ENCODE peak calls at places on chromosomes 12 and 14, in four cellular contexts. Y is COR-L47, Z is HTR-8/SVneo, D is T-helper 2 cell. O is an unnamed sample.

GRCh38 chr12:132619301-132620112 is 931 bp downstream of the P2RX2 start:
- DNase-seq in Y (no peak), Z (no peak), D (no peak), O (no peak)

GRCh38 chr12:109767456-109767855 is 53.8 kb downstream of the FAM222A start:
- DNase-seq in Y (no peak), Z (no peak), D (no peak), O (no peak)

GRCh38 chr12:116495260-116495659 is 63.9 kb upstream of the MAP1LC3B2 start:
- DNase-seq in Y (no peak), Z (no peak), D (no peak), O (no peak)

GRCh38 chr14:100159107-100159864 is at the start of gene DEGS2:
- DNase-seq in Y (peak), Z (no peak), D (peak), O (peak)

GRCh38 chr14:59570122-59570521 is 6.5 kb downstream of the CCDC175 start:
- DNase-seq in Y (peak), Z (no peak), D (no peak), O (no peak)

GRCh38 chr12:127340381-127340780 is 926.6 kb upstream of the TMEM132C start:
- DNase-seq in Y (no peak), Z (no peak), D (no peak), O (no peak)

GRCh38 chr14:32073537-32074189 is 3.4 kb upstream of the ARHGAP5 start:
- DNase-seq in Y (peak), Z (peak), D (no peak), O (peak)

GRCh38 chr14:33563492-33563891 is 387.4 kb downstream of the EGLN3 start:
- DNase-seq in Y (no peak), Z (no peak), D (no peak), O (no peak)

GRCh38 chr14:24237463-24237955 is 4.8 kb downstream of the GMPR2 start:
- DNase-seq in Y (no peak), Z (no peak), D (no peak), O (no peak)

GRCh38 chr12:130555628-130556485 is 160.2 kb downstream of the RIMBP2 start:
- DNase-seq in Y (peak), Z (no peak), D (no peak), O (no peak)

GRCh38 chr12:27790179-27790578 is 10.1 kb upstream of the MANSC4 start:
- DNase-seq in Y (no peak), Z (no peak), D (no peak), O (no peak)

GRCh38 chr12:47885012-47885501 is 19.7 kb downstream of the VDR start:
- DNase-seq in Y (no peak), Z (no peak), D (no peak), O (no peak)

GRCh38 chr14:50353126-50353525 is 41.0 kb downstream of the DMAC2L start:
- DNase-seq in Y (no peak), Z (no peak), D (no peak), O (no peak)

GRCh38 chr14:37048666-37049071 is 123.7 kb downstream of the SLC25A21 start:
- DNase-seq in Y (no peak), Z (no peak), D (no peak), O (no peak)

GRCh38 chr12:129145381-129145780 is 292.1 kb downstream of the GLT1D1 start:
- DNase-seq in Y (peak), Z (no peak), D (no peak), O (no peak)

GRCh38 chr14:101368629-101369028 is 192.7 kb upstream of the DIO3 start:
- DNase-seq in Y (no peak), Z (no peak), D (no peak), O (no peak)

GRCh38 chr14:76309572-76310551 is 66.1 kb upstream of the ESRRB start:
- DNase-seq in Y (no peak), Z (no peak), D (no peak), O (no peak)

GRCh38 chr12:68310370-68310769 is 21.8 kb downstream of the MDM1 start:
- DNase-seq in Y (no peak), Z (peak), D (no peak), O (no peak)

GRCh38 chr12:51441583-51441982 is 17.0 kb downstream of the SLC4A8 start:
- DNase-seq in Y (no peak), Z (no peak), D (no peak), O (no peak)

GRCh38 chr12:47378222-47378582 is 298.4 kb upstream of the AMIGO2 start:
- DNase-seq in Y (no peak), Z (no peak), D (no peak), O (no peak)

GRCh38 chr14:44798386-44799242 is 163.1 kb downstream of the KLHL28 start:
- DNase-seq in Y (no peak), Z (no peak), D (no peak), O (no peak)

GRCh38 chr12:19428261-19428660 is 11.0 kb upstream of the AEBP2 start:
- DNase-seq in Y (no peak), Z (no peak), D (no peak), O (no peak)

GRCh38 chr14:61891251-61891650 is 129.0 kb downstream of the SNAPC1 start:
- DNase-seq in Y (no peak), Z (no peak), D (no peak), O (no peak)

GRCh38 chr14:36658091-36659009 is 3.3 kb upstream of the PAX9 start:
- DNase-seq in Y (no peak), Z (no peak), D (no peak), O (no peak)

O was measured in CD8-positive, alpha-beta memory T cell.